ENCODE peak calls at places on chromosomes 7 and 10, in five cellular contexts. W, X, Y, I and B are unnamed samples.

GRCh38 chr7:24783731-24784130 is 26.5 kb upstream of the GSDME start:
- DNase-seq in W (no peak), I (no peak), Y (no peak), X (no peak), B (no peak)

GRCh38 chr10:43390791-43391190 is 18.2 kb downstream of the HNRNPF start:
- DNase-seq in W (no peak), I (no peak), Y (no peak), X (peak), B (no peak)

GRCh38 chr10:71765176-71765906 is 8.0 kb downstream of the VSIR start:
- DNase-seq in W (peak), X (no peak), Y (no peak), I (no peak), B (no peak)

GRCh38 chr7:150874401-150875198 is 22.3 kb downstream of the AOC1 start:
- DNase-seq in I (no peak), Y (no peak), X (no peak), W (no peak), B (no peak)

GRCh38 chr7:157371296-157371695 is 34.5 kb downstream of the DNAJB6 start:
- DNase-seq in W (no peak), I (no peak), Y (no peak), X (no peak), B (no peak)

GRCh38 chr7:112523871-112524270 is 43.1 kb downstream of the LSMEM1 start:
- DNase-seq in I (no peak), W (no peak), Y (no peak), X (no peak), B (no peak)

GRCh38 chr10:69361303-69361614 is 55.5 kb downstream of the TACR2 start:
- DNase-seq in W (no peak), I (no peak), X (no peak), Y (no peak), B (no peak)

GRCh38 chr10:62194924-62195674 is 73.5 kb downstream of the RTKN2 start:
- DNase-seq in W (no peak), X (no peak), I (no peak), Y (no peak), B (no peak)

GRCh38 chr10:86106616-86107015 is 260.0 kb downstream of the GRID1 start:
- DNase-seq in X (no peak), W (no peak), Y (no peak), I (no peak), B (no peak)

GRCh38 chr10:124802313-124802675 is 675 bp downstream of the ABRAXAS2 start:
- DNase-seq in I (no peak), X (no peak), W (peak), Y (no peak), B (peak)

GRCh38 chr10:95422196-95422595 is 131.4 kb upstream of the PDLIM1 start:
- DNase-seq in W (no peak), I (no peak), Y (no peak), X (no peak), B (no peak)

GRCh38 chr7:76294344-76295024 is 8.0 kb upstream of the HSPB1 start:
- DNase-seq in X (peak), I (no peak), Y (peak), W (peak), B (peak)

GRCh38 chr7:13850185-13850752 is 139.2 kb downstream of the ETV1 start:
- DNase-seq in X (no peak), W (peak), Y (peak), I (peak), B (peak)

GRCh38 chr10:30940279-30940678 is 91.4 kb downstream of the ZNF438 start:
- DNase-seq in I (no peak), X (no peak), W (no peak), Y (no peak), B (no peak)

GRCh38 chr7:44461387-44461786 is 29.1 kb downstream of the NUDCD3 start:
- DNase-seq in Y (peak), W (peak), I (no peak), X (no peak), B (peak)

GRCh38 chr10:22316286-22317120 is at the start of gene COMMD3:
- DNase-seq in W (peak), I (peak), Y (peak), X (peak), B (peak)

GRCh38 chr10:35390843-35391152 is 54.5 kb downstream of the CCNY start:
- DNase-seq in X (no peak), W (no peak), Y (no peak), I (no peak), B (no peak)

GRCh38 chr10:15238553-15239335 is 70.3 kb upstream of the NMT2 start:
- DNase-seq in W (no peak), Y (no peak), I (no peak), X (peak), B (no peak)

GRCh38 chr7:111532625-111533024 is 29.7 kb downstream of the IMMP2L start:
- DNase-seq in I (no peak), W (no peak), X (no peak), Y (no peak), B (no peak)

GRCh38 chr7:128858380-128859231 is 4.0 kb upstream of the ATP6V1F start:
- DNase-seq in Y (no peak), I (no peak), X (no peak), W (peak), B (no peak)

GRCh38 chr10:68330852-68331454 is 911 bp upstream of the HNRNPH3 start:
- DNase-seq in I (no peak), W (no peak), Y (no peak), X (peak), B (peak)

GRCh38 chr7:4665661-4666060 is 16.4 kb upstream of the FOXK1 start:
- DNase-seq in X (no peak), Y (peak), I (no peak), W (peak), B (no peak)

GRCh38 chr7:103983201-103983977 is 6.1 kb downstream of the RELN start:
- DNase-seq in Y (no peak), I (no peak), X (no peak), W (no peak), B (no peak)

GRCh38 chr10:46548781-46549090 is 7.7 kb downstream of the GPRIN2 start:
- DNase-seq in I (no peak), W (no peak), Y (no peak), X (peak), B (no peak)

GRCh38 chr7:137835486-137836112 is 11.2 kb downstream of the DGKI start:
- DNase-seq in W (no peak), Y (no peak), I (no peak), X (no peak), B (no peak)

GRCh38 chr7:36286241-36286640 is 103.4 kb upstream of the ANLN start:
- DNase-seq in I (peak), Y (no peak), W (no peak), X (no peak), B (peak)

GRCh38 chr10:23512355-23513058 is 73.6 kb downstream of the OTUD1 start:
- DNase-seq in I (no peak), W (peak), Y (no peak), X (peak), B (no peak)

GRCh38 chr7:23191022-23191421 is 9.2 kb downstream of the NUP42 start:
- DNase-seq in Y (no peak), X (peak), I (no peak), W (no peak), B (no peak)

GRCh38 chr10:93294004-93294403 is 188.1 kb downstream of the MYOF start:
- DNase-seq in X (no peak), Y (no peak), W (no peak), I (no peak), B (no peak)

GRCh38 chr7:142482899-142483658 is 225.2 kb upstream of the PRSS58 start:
- DNase-seq in X (peak), W (peak), Y (no peak), I (peak), B (peak)

GRCh38 chr7:106128846-106129245 is 16.7 kb upstream of the SYPL1 start:
- DNase-seq in Y (no peak), I (no peak), W (no peak), X (no peak), B (no peak)

GRCh38 chr7:134473861-134474291 is 15.0 kb upstream of the AKR1B1 start:
- DNase-seq in Y (no peak), X (no peak), I (no peak), W (no peak), B (no peak)

GRCh38 chr10:5447611-5448071 is 35.3 kb downstream of the NET1 start:
- DNase-seq in W (peak), I (no peak), Y (no peak), X (no peak), B (peak)

GRCh38 chr7:90613088-90613498 is 17.0 kb downstream of the CDK14 start:
- DNase-seq in I (no peak), W (peak), Y (no peak), X (no peak), B (peak)

GRCh38 chr7:66500087-66500486 is 128.6 kb upstream of the KCTD7 start:
- DNase-seq in Y (no peak), W (no peak), X (peak), I (no peak), B (peak)

GRCh38 chr7:1931248-1931950 is 261.3 kb downstream of the ELFN1 start:
- DNase-seq in W (no peak), I (no peak), X (no peak), Y (no peak), B (no peak)

GRCh38 chr7:18570890-18571478 is 75.4 kb downstream of the HDAC9 start:
- DNase-seq in Y (no peak), I (no peak), W (peak), X (no peak), B (no peak)

GRCh38 chr10:79406683-79407396 is 38.6 kb downstream of the ZCCHC24 start:
- DNase-seq in Y (no peak), I (no peak), X (no peak), W (no peak), B (no peak)

GRCh38 chr7:87047-87446 is 105.3 kb upstream of the FAM20C start:
- DNase-seq in W (no peak), X (peak), I (no peak), Y (no peak), B (no peak)

GRCh38 chr7:88927-89921 is 103.1 kb upstream of the FAM20C start:
- DNase-seq in W (peak), Y (no peak), X (peak), I (no peak), B (no peak)

GRCh38 chr7:86629-87028 is 105.7 kb upstream of the FAM20C start:
- DNase-seq in I (no peak), Y (no peak), W (no peak), X (peak), B (no peak)

GRCh38 chr7:87671-88070 is 104.7 kb upstream of the FAM20C start:
- DNase-seq in Y (no peak), X (no peak), W (no peak), I (no peak), B (no peak)

GRCh38 chr7:88095-88926 is 104.1 kb upstream of the FAM20C start:
- DNase-seq in W (no peak), I (no peak), Y (no peak), X (no peak), B (no peak)
- TF ChIP-seq CTCF in W (peak), I (no peak), Y (peak), X (no peak), B (no peak)

DNA sequence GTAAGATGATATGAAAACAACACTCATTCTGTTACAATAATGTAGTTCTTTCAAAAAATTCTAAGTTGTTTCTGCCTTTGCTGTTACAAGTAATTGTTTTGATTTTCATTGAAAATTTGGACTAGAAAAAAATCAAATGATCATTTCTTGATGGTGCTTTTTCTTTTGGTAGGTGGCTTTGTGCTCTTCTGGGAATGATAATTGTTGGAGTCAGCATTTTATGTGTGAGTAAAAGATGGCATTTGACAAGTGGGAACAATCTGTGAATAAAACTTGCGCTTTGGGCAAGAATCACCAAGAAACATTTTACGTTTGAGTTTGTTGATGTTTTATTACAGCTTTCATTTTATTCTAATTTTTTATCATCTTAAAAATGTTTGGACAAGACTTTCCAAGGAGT is 25.9 kb downstream of the SLC18A2 start:
- DNase-seq in X (no peak), W (no peak), Y (no peak), I (no peak), B (no peak)
- H3K4me3 ChIP-seq in X (no peak), W (no peak), Y (no peak), I (no peak), B (no peak)

GRCh38 chr7:138891446-138891810 is 89.8 kb downstream of the KIAA1549 start:
- DNase-seq in X (peak), W (no peak), I (no peak), Y (no peak), B (no peak)

GRCh38 chr7:138889982-138890381 is 91.2 kb downstream of the KIAA1549 start:
- DNase-seq in I (no peak), W (no peak), X (peak), Y (no peak), B (no peak)

GRCh38 chr7:138892016-138892630 is 89.1 kb downstream of the KIAA1549 start:
- DNase-seq in W (no peak), Y (no peak), I (no peak), X (no peak), B (no peak)

GRCh38 chr7:138890467-138890781 is 90.8 kb downstream of the KIAA1549 start:
- DNase-seq in X (no peak), Y (no peak), W (no peak), I (no peak), B (no peak)

GRCh38 chr7:138890782-138891445 is 90.3 kb downstream of the KIAA1549 start:
- DNase-seq in X (peak), W (no peak), Y (no peak), I (no peak), B (no peak)
- TF ChIP-seq CTCF in X (no peak), W (no peak), Y (no peak), I (no peak), B (no peak)

DNA sequence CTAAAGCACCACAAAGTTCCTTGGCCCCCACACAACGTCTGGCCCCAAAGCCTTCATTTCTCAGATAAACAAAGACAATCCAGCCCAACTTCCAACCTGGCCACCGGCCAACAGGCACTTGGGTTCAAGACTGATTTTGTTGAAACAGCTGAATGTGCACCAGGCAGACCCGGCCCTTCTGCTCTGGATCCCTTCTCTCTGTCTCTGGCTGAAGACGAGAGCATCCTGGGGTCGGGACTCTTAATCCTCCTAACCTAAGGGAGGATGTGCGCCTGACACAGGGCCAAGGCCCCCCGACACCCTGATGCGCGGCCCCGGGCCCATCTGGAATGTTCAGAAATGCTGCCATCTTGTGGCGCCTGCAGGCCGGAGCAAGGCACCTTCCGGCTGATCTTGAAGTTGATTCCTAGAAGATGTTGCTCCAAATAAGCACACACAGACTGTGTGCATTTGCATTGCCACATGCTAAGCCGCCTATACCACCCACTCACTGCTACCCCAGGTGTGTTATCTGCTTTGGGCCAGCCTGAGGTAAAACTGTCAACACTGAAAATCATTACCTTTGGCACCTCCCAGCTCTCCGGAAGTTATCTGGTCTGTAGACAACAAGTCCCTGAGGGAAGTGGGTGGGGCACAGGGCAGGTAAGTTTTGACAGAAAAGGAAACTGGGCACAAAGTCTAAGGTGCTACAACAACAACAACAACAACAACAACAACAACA is 98.4 kb upstream of the HABP2 start:
- DNase-seq in I (no peak), W (peak), Y (no peak), X (peak), B (peak)
- H3K4me3 ChIP-seq in I (no peak), W (no peak), Y (peak), X (no peak), B (no peak)

GRCh38 chr7:30984359-30985107 is 20.8 kb downstream of the GHRHR start:
- DNase-seq in W (peak), X (peak), I (no peak), Y (no peak), B (no peak)

GRCh38 chr7:30980751-30981150 is 17.0 kb downstream of the GHRHR start:
- DNase-seq in I (no peak), X (peak), W (no peak), Y (no peak), B (no peak)

GRCh38 chr7:30985756-30986155 is 22.0 kb downstream of the GHRHR start:
- DNase-seq in W (no peak), X (no peak), I (no peak), Y (no peak), B (no peak)

GRCh38 chr7:30983914-30984247 is 20.1 kb downstream of the GHRHR start:
- DNase-seq in W (no peak), I (no peak), X (no peak), Y (no peak), B (no peak)

GRCh38 chr7:30983042-30983913 is 19.5 kb downstream of the GHRHR start:
- DNase-seq in X (peak), Y (peak), W (peak), I (peak), B (peak)
- TF ChIP-seq CTCF in X (peak), Y (peak), W (peak), I (peak), B (peak)